ENCODE peak calls at places on chromosomes 2 and 18, in eight cellular contexts. P is activated CD4-positive, alpha-beta T cell treated with anti-CD3 and anti-CD28 coated beads, Interleukin-2, amount 50 U/mL, for 1 hour; E is GM12878; N is foreskin fibroblast; I is skeletal muscle cell; U is amygdala; V is activated naive CD4-positive, alpha-beta T cell treated with anti-CD3 and anti-CD28 coated beads for 36 hours; L is dorsolateral prefrontal cortex. K is an unnamed sample.

GRCh38 chr18:79544386-79544963 is 135.1 kb upstream of the CTDP1 start:
- DNase-seq in N (no peak), V (no peak), L (peak; percentile 34), P (no peak), U (no peak), I (no peak), E (no peak), K (no peak)

GRCh38 chr2:231321556-231322334 is 73.8 kb upstream of the B3GNT7 start:
- DNase-seq in V (no peak), U (no peak), L (no peak), I (no peak), E (no peak), P (no peak), N (no peak), K (no peak)

GRCh38 chr2:77513191-77513590 is 9.0 kb downstream of the LRRTM4 start:
- DNase-seq in V (no peak), E (no peak), U (no peak), N (no peak), L (no peak), I (peak; percentile 1), P (no peak), K (no peak)

GRCh38 chr2:238286551-238286950 is 1.9 kb downstream of the PER2 start:
- DNase-seq in E (no peak), L (no peak), N (peak; percentile 84), V (no peak), U (no peak), P (no peak), I (peak; percentile 72), K (peak; percentile 18)

GRCh38 chr18:30280861-30281470 is 761.6 kb downstream of the DSC3 start:
- DNase-seq in I (peak; percentile 24), L (no peak), P (no peak), U (no peak), E (no peak), N (peak; percentile 29), V (peak; percentile 3), K (peak; percentile 12)

GRCh38 chr2:214220251-214220650 is 190.6 kb upstream of the VWC2L start:
- DNase-seq in L (no peak), E (no peak), P (no peak), N (no peak), V (no peak), I (no peak), U (no peak), K (no peak)

GRCh38 chr2:165815742-165816141 is 21.7 kb upstream of the GALNT3 start:
- DNase-seq in I (no peak), P (no peak), V (no peak), U (no peak), N (no peak), E (no peak), L (no peak), K (no peak)

GRCh38 chr2:17757321-17757720 is 3.4 kb downstream of the GEN1 start:
- DNase-seq in V (no peak), E (no peak), P (no peak), U (no peak), L (no peak), I (no peak), N (peak; percentile 18), K (no peak)

GRCh38 chr2:128288781-128289180 is 29.9 kb downstream of the HS6ST1 start:
- DNase-seq in U (no peak), E (no peak), I (no peak), L (no peak), P (no peak), V (no peak), N (no peak), K (no peak)

GRCh38 chr2:178917555-178917954 is 110.3 kb upstream of the TTN start:
- DNase-seq in L (no peak), U (no peak), I (no peak), V (no peak), E (no peak), N (no peak), P (no peak), K (no peak)

GRCh38 chr2:9282713-9283112 is 76.1 kb downstream of the ASAP2 start:
- DNase-seq in L (no peak), E (no peak), I (no peak), N (no peak), U (no peak), V (no peak), P (no peak), K (no peak)